ENCODE peak calls at places on chromosomes 3 and 15, in four cellular contexts. A, S, I and V are unnamed samples. For H3K9me3, the result is how much of the 10 kb centered on the place peaks cover.

GRCh38 chr3:71247221-71247947 is 336.1 kb downstream of the FOXP1 start:
- DNase-seq in S (no peak), A (peak), I (no peak), V (no peak)

GRCh38 chr3:157231071-157231470 is 71.1 kb upstream of the CCNL1 start:
- DNase-seq in A (no peak), S (no peak), I (no peak), V (no peak)

GRCh38 chr15:49372366-49372765 is 50.7 kb upstream of the FGF7 start:
- DNase-seq in S (no peak), A (no peak), I (no peak), V (no peak)

GRCh38 chr15:40266828-40267304 is 16.0 kb downstream of the ANKRD63 start:
- DNase-seq in A (peak), I (peak), S (no peak), V (no peak)

GRCh38 chr3:98826126-98826525 is 63.0 kb downstream of the ST3GAL6 start:
- DNase-seq in I (no peak), A (no peak), S (no peak), V (no peak)

GRCh38 chr3:176755552-176755951 is 441.7 kb downstream of the TBL1XR1 start:
- DNase-seq in A (no peak), I (no peak), S (no peak), V (no peak)

GRCh38 chr15:71048913-71049675 is 66.2 kb upstream of the THSD4 start:
- DNase-seq in I (peak), A (peak), S (no peak), V (no peak)

GRCh38 chr3:102400142-102400541 is 34.7 kb upstream of the ZPLD1 start:
- DNase-seq in I (no peak), A (peak), S (no peak), V (no peak)

GRCh38 chr3:186280737-186281136 is 81.3 kb downstream of the DGKG start:
- DNase-seq in A (no peak), S (no peak), I (no peak), V (no peak)

GRCh38 chr15:20348291-20348899 is 193.2 kb downstream of the GOLGA6L6 start:
- DNase-seq in I (no peak), A (no peak), S (no peak), V (no peak)

GRCh38 chr15:20348900-20349773 is 192.5 kb downstream of the GOLGA6L6 start:
- DNase-seq in I (no peak), S (no peak), A (no peak), V (no peak)

GRCh38 chr15:20352241-20353200 is 189.1 kb downstream of the GOLGA6L6 start:
- DNase-seq in A (no peak), S (no peak), I (no peak), V (no peak)

GRCh38 chr15:20351448-20351961 is 190.1 kb downstream of the GOLGA6L6 start:
- DNase-seq in A (no peak), S (no peak), I (no peak), V (no peak)

DNA sequence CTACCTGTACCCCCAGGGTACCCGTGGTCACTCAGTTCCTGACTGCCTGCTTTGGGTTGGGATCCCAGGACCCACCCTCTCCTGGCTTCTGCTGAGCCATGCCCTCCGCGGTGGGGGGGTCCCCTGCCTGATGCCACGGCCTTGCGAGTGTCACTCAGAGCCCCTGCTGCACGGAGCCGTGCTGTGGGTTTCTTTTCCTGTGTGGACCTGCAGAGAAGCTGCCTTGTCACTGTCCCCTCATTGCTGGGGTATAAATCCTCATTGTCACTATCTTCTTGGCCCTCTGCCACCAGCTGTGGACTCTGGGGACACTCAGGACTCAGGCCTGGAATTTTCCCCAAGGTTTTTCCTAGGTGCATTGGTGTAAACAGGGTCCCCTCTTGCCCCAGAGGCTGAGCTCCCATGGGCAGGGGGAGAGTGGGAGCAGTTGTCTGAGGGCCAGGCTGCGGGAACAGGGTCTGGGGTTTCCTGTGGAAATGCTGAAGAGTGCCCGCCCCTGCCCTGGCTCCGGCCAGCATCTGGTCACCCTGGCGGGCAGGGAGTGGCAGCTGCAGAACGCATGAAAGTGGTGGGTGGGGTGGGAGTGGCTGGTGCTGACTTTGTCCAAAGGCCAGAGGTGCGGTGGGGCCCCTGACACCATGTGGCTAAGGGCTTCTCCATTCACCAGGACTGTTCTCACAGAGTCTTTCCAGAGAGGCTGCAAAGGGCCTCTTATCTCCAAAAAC is 191.7 kb downstream of the GOLGA6L6 start:
- DNase-seq in I (no peak), S (no peak), A (no peak), V (no peak)
- H3K9me3 ChIP-seq in I (under half), S (under half), A (under half), V (under half)

DNA sequence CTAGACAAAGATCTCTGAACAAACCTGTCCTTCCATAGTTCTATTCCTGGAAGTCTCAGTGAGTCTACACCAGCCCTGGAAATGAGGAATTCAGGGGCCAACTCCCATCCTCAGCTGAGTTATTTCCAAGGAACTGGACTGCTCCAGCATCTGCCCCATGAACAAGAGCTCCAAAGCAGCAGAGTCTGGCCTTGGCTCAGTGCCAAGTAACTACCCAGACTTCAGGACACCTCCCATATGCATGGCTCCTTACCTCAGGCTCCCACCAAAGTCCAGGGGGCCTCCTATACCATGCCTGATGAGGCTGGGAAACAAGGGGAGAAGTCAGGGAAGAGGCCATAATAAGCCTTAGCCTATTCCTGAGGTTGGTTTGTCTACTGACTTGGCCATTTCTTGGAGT is 45.0 kb downstream of the FAIM start:
- DNase-seq in A (no peak), S (no peak), I (no peak), V (no peak)
- H3K9me3 ChIP-seq in A (under half), S (under half), I (under half), V (under half)

DNA sequence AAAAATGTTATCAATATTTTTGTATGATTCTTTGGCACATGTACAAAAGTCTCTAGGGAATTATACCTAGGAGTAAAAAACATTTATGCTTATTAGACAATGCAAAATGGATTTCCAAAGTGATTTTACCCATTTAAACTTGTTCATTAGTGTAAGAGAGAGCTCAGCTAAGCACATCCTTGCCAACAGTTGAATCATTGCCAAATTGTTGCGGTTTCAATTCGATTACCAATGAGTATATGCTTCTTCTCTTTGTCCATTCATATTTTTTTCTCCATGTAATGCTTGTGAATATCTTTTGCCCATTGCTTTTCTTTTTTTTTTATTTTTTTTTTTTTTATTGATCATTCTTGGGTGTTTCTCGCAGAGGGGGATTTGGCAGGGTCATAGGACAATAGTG is 17.2 kb downstream of the CASR start:
- DNase-seq in I (no peak), S (no peak), A (no peak), V (no peak)
- H3K9me3 ChIP-seq in I (under half), S (under half), A (under half), V (under half)

DNA sequence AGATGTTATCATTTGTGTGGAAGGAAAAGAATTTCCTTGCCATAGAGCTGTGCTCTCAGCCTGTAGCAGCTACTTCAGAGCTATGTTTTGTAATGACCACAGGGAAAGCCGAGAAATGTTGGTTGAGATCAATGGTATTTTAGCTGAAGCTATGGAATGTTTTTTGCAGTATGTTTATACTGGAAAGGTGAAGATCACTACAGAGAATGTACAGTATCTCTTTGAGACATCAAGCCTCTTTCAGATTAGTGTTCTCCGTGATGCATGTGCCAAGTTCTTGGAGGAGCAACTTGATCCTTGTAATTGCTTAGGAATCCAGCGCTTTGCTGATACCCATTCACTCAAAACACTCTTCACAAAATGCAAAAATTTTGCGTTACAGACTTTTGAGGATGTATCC is 15.1 kb downstream of the KLHL24 start:
- DNase-seq in A (no peak), S (no peak), I (no peak), V (no peak)
- H3K9me3 ChIP-seq in A (under half), S (under half), I (under half), V (under half)

DNA sequence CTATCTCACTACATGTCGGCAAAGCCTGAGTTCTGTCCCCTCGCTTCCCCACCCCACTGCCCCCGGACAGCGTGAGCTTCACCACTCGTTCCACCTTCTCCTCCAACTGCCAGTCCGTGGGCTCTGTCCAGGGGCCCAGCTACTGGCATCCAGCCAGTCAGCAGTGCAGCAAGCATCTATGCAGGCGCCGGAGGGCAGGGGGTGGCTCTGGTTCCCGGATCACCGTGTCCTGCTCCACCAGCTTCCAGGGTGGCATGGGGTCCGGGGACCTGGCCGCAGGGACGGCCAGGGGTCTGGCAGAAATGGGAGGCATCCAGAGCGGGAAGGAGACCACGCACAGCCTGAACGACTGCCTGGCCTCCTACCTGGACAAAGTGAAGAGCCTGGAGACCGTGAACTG is 20.4 kb downstream of the CMTM8 start:
- DNase-seq in A (no peak), S (no peak), I (no peak), V (no peak)
- H3K9me3 ChIP-seq in A (under half), S (under half), I (under half), V (under half)

GRCh38 chr15:25176991-25177954 is 222.5 kb downstream of the SNRPN start:
- DNase-seq in A (no peak), I (no peak), S (no peak), V (peak)

GRCh38 chr15:25177955-25178801 is 223.4 kb downstream of the SNRPN start:
- DNase-seq in A (no peak), I (no peak), S (no peak), V (peak)

GRCh38 chr15:25180606-25181289 is 226.0 kb downstream of the SNRPN start:
- DNase-seq in I (no peak), A (no peak), S (no peak), V (no peak)

GRCh38 chr15:25179673-25180511 is 225.1 kb downstream of the SNRPN start:
- DNase-seq in I (no peak), S (no peak), A (no peak), V (no peak)

GRCh38 chr15:25178835-25179672 is 224.3 kb downstream of the SNRPN start:
- DNase-seq in S (no peak), A (no peak), I (no peak), V (no peak)
- H3K9me3 ChIP-seq in S (under half), A (under half), I (under half), V (under half)

GRCh38 chr15:25057574-25057973 is 102.8 kb downstream of the SNRPN start:
- DNase-seq in A (no peak), I (no peak), S (no peak), V (no peak)

GRCh38 chr15:25054943-25055342 is 100.2 kb downstream of the SNRPN start:
- DNase-seq in I (no peak), A (no peak), S (no peak), V (no peak)

GRCh38 chr15:25054329-25054728 is 99.5 kb downstream of the SNRPN start:
- DNase-seq in S (no peak), I (no peak), A (no peak), V (no peak)

GRCh38 chr15:25056484-25057429 is 102.0 kb downstream of the SNRPN start:
- DNase-seq in A (no peak), S (no peak), I (no peak), V (no peak)

DNA sequence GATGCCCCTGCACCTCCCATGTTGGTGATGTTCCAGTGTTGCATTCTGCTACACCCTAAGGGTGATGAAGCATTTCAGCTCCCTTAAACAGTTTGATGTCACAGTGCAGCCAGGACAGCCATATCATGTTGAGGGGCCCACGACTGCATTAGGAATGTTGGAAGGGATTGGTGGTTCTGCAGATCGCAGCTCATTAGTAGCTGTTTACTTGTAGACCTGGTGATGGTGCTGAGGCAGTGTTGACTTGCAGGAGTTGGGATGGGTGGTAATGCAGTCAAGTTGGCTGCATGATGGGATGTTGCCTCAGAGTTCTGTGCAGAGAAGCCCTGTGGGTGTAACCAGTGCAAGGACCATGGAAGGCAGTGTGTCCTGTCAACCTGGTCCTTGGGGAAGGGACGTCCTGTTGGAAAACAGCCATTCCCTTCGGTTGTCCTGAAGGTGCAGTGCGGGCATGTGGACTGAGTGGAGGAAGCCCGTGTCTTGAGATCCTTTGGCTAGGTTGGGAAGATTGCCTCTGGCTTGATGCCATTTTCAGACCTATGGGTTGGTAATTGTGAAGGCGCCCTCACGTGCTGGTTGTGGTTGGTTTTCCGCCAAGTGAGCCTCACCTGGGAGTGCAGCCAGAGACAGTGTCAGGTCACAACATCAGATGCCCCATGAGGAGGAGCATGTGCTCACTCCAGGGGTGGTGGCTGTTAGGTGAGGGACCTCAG is 100.7 kb downstream of the SNRPN start:
- DNase-seq in A (no peak), S (no peak), I (no peak), V (no peak)
- H3K9me3 ChIP-seq in A (under half), S (half or more), I (half or more), V (half or more)

GRCh38 chr3:53179580-53179979 is 18.6 kb downstream of the PRKCD start:
- DNase-seq in I (no peak), S (no peak), A (no peak), V (no peak)
- H3K9me3 ChIP-seq in I (under half), S (under half), A (under half), V (under half)